ENCODE peak calls at places on chromosomes 1 and 21, in ten cellular contexts. N is AG09309, Q is LNCaP clone FGC, P is fibroblast of lung, T is fibroblast of the aortic adventitia, D is uterus, R is AG04450, M is GM10248, A is heart right ventricle, V is AG10803. B is an unnamed sample.

GRCh38 chr1:162372159-162373071 is 4.2 kb downstream of the SPATA46 start:
- DNase-seq in N (no peak), Q (no peak), P (no peak), T (no peak), D (no peak), R (no peak), M (no peak), A (no peak), V (no peak), B (no peak)

GRCh38 chr1:248372394-248372793 is 3.2 kb upstream of the OR2T6 start:
- DNase-seq in N (no peak), Q (no peak), P (no peak), T (no peak), D (no peak), R (no peak), M (no peak), A (no peak), V (no peak), B (no peak)

GRCh38 chr1:3541930-3542329 is 69.4 kb downstream of the MEGF6 start:
- DNase-seq in N (no peak), Q (no peak), P (no peak), T (peak), D (peak), R (no peak), M (no peak), A (no peak), V (no peak), B (no peak)

GRCh38 chr21:31457675-31458074 is 113.6 kb upstream of the TIAM1 start:
- DNase-seq in N (no peak), Q (no peak), P (no peak), T (no peak), D (no peak), R (no peak), M (no peak), A (no peak), V (no peak), B (no peak)

GRCh38 chr1:216221260-216221700 is 202.0 kb downstream of the USH2A start:
- DNase-seq in N (peak), Q (peak), P (peak), T (peak), D (no peak), R (peak), M (peak), A (no peak), V (peak), B (no peak)

GRCh38 chr1:163467291-163467690 is 145.5 kb downstream of the NUF2 start:
- DNase-seq in N (no peak), Q (no peak), P (no peak), T (no peak), D (no peak), R (no peak), M (no peak), A (no peak), V (no peak), B (no peak)

GRCh38 chr1:30635386-30635975 is 87.9 kb downstream of the MATN1 start:
- DNase-seq in N (no peak), Q (no peak), P (no peak), T (no peak), D (no peak), R (no peak), M (no peak), A (no peak), V (no peak), B (no peak)

GRCh38 chr1:159856576-159856975 is 5.9 kb downstream of the VSIG8 start:
- DNase-seq in N (no peak), Q (no peak), P (no peak), T (no peak), D (no peak), R (no peak), M (no peak), A (no peak), V (no peak), B (no peak)

GRCh38 chr1:204335533-204335932 is 24.2 kb downstream of the PLEKHA6 start:
- DNase-seq in N (no peak), Q (no peak), P (no peak), T (no peak), D (no peak), R (no peak), M (no peak), A (no peak), V (no peak), B (no peak)

GRCh38 chr1:29465755-29466154 is 229.4 kb downstream of the PTPRU start:
- DNase-seq in N (no peak), Q (no peak), P (peak), T (peak), D (no peak), R (peak), M (no peak), A (no peak), V (peak), B (no peak)

GRCh38 chr1:243917177-243917862 is 67.3 kb upstream of the AKT3 start:
- DNase-seq in N (peak), Q (no peak), P (peak), T (peak), D (peak), R (peak), M (peak), A (peak), V (peak), B (no peak)

GRCh38 chr1:199149591-199149990 is 510.8 kb downstream of the PTPRC start:
- DNase-seq in N (no peak), Q (no peak), P (no peak), T (no peak), D (no peak), R (no peak), M (no peak), A (no peak), V (no peak), B (no peak)

GRCh38 chr1:63827411-63828321 is 53.8 kb downstream of the ROR1 start:
- DNase-seq in N (no peak), Q (no peak), P (peak), T (peak), D (no peak), R (no peak), M (no peak), A (no peak), V (peak), B (no peak)

GRCh38 chr1:84356881-84357280 is 41.4 kb upstream of the DNASE2B start:
- DNase-seq in N (no peak), Q (no peak), P (peak), T (no peak), D (no peak), R (no peak), M (no peak), A (no peak), V (no peak), B (no peak)

GRCh38 chr1:199357591-199357990 is 669.9 kb upstream of the NR5A2 start:
- DNase-seq in N (no peak), Q (no peak), P (no peak), T (peak), D (no peak), R (no peak), M (no peak), A (no peak), V (no peak), B (no peak)

GRCh38 chr1:219206350-219206749 is 32.7 kb downstream of the LYPLAL1 start:
- DNase-seq in N (no peak), Q (no peak), P (no peak), T (no peak), D (no peak), R (no peak), M (no peak), A (no peak), V (no peak), B (no peak)

GRCh38 chr1:51690285-51690961 is 73.5 kb downstream of the OSBPL9 start:
- DNase-seq in N (peak), Q (peak), P (peak), T (peak), D (no peak), R (peak), M (no peak), A (no peak), V (peak), B (no peak)

GRCh38 chr1:161081519-161081918 is 7.8 kb downstream of the NECTIN4 start:
- DNase-seq in N (no peak), Q (no peak), P (no peak), T (no peak), D (no peak), R (no peak), M (no peak), A (no peak), V (no peak), B (no peak)

GRCh38 chr1:236315518-236315917 is 33.8 kb upstream of the ERO1B start:
- DNase-seq in N (no peak), Q (no peak), P (no peak), T (no peak), D (no peak), R (no peak), M (no peak), A (no peak), V (no peak), B (no peak)

GRCh38 chr1:62407398-62408009 is 29.3 kb upstream of the USP1 start:
- DNase-seq in N (peak), Q (no peak), P (peak), T (peak), D (no peak), R (peak), M (peak), A (no peak), V (peak), B (no peak)

GRCh38 chr1:12174789-12175455 is 8.1 kb downstream of the TNFRSF1B start:
- DNase-seq in N (no peak), Q (no peak), P (no peak), T (no peak), D (peak), R (no peak), M (no peak), A (peak), V (no peak), B (no peak)
- TF ChIP-seq CTCF in N (no peak), Q (no peak), P (no peak), T (no peak), D (no peak), R (no peak), M (no peak), A (no peak), V (no peak), B (no peak)

DNA sequence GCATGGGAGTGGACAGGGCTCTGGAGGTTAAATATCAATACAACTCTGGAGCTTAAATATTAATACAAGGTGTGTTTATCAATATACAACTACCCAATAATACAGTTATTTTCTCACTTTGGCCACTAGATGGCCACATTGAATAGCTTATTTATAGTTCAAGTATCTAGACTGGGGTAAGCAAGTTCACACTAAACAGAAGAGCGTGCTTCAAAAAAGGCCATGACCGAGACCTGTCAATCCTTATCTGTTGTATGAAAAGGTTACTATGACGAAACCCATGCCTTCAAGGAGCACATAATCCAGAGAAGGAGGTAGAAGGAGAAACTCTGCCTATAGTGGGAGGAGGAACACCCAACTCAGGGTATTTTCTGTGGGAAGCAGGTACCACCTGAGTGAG is 29.1 kb downstream of the CHML start:
- DNase-seq in N (peak), Q (peak), P (peak), T (peak), D (no peak), R (no peak), M (peak), A (no peak), V (peak), B (no peak)
- TF ChIP-seq CTCF in N (peak), Q (peak), P (peak), T (peak), D (peak), R (peak), M (peak), A (peak), V (peak), B (peak)

DNA sequence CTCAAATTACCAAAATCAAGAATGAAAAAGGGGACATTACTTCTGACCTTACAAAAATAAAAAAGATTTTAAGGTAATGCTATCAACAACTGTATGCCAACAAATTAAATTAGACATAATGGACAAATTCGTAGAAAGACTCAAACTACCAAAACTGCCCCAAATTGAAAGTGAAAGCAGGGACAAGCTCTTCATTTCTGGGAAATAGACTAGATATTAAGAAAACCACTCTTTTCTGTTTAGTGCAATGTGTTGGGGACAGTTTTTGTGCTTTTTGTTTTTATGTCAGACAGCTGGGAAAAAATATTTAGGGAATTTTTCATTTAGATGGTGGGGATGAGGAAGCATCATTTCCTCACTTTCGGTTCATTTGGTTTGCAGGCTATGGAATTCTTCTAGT is 4.9 kb upstream of the GBP1 start:
- DNase-seq in N (no peak), Q (no peak), P (peak), T (peak), D (no peak), R (no peak), M (no peak), A (no peak), V (no peak), B (no peak)
- TF ChIP-seq CTCF in N (no peak), Q (no peak), P (no peak), T (no peak), D (no peak), R (no peak), M (no peak), A (no peak), V (no peak), B (no peak)

GRCh38 chr1:221741364-221741970 is 422 bp downstream of the DUSP10 start:
- DNase-seq in N (no peak), Q (peak), P (no peak), T (no peak), D (peak), R (no peak), M (peak), A (no peak), V (peak), B (no peak)

GRCh38 chr1:221741971-221742554 is at the start of gene DUSP10:
- DNase-seq in N (peak), Q (peak), P (peak), T (peak), D (peak), R (peak), M (peak), A (peak), V (peak), B (peak)

GRCh38 chr1:221740941-221741363 is 937 bp downstream of the DUSP10 start:
- DNase-seq in N (no peak), Q (no peak), P (no peak), T (no peak), D (no peak), R (no peak), M (no peak), A (no peak), V (no peak), B (no peak)

GRCh38 chr1:221743416-221744208 is 1.7 kb upstream of the DUSP10 start:
- DNase-seq in N (no peak), Q (no peak), P (no peak), T (no peak), D (no peak), R (no peak), M (peak), A (no peak), V (no peak), B (no peak)

DNA sequence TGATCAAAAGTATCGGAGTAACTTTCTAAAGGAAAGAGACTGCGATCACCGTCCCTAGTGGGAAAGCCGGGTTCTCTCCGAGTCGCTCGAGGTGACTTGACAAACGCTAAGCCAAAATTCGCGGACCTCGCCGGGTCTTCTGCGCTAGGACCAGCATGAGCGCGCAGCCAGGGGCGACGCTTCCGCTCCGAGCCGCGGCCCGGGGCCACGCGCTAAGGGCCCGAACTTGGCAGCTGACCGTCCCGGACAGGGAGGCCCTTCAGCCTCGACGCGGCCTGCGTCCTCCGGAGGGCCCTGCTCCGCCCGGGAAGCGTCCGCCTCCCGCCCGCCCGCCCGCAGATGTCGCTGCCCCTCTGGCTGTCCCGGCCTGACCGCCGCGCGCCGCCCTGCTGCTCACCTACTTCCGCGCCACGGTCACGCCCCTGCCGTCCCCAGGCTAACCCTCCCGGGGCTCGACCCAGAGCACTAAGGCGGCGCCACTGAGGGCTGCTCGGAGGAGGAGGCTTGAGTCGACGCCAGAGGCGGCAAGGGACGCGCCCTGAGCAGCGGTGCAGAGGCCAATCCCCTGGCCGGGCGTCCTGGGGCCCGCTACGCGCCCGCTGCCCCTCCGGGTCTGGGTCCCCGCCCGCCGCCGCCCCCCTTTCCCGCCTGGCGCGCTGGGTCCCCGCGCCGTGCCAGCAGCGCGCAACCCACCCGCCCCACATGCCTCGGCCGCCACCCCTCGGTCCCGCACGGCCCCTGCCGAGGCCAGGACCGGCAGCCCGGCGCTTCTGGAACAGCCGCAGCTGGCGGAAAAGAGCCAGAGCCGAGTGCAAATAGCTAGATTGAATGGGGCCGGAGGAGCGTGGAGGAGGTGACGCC is 896 bp upstream of the DUSP10 start:
- DNase-seq in N (no peak), Q (peak), P (peak), T (peak), D (peak), R (no peak), M (peak), A (peak), V (peak), B (no peak)
- TF ChIP-seq CTCF in N (no peak), Q (peak), P (no peak), T (no peak), D (no peak), R (no peak), M (no peak), A (peak), V (peak), B (no peak)

GRCh38 chr1:46691997-46692790 is 20.5 kb downstream of the TEX38 start:
- DNase-seq in N (no peak), Q (no peak), P (peak), T (peak), D (no peak), R (no peak), M (no peak), A (peak), V (peak), B (no peak)
- TF ChIP-seq CTCF in N (peak), Q (no peak), P (no peak), T (peak), D (no peak), R (peak), M (no peak), A (no peak), V (peak), B (no peak)

DNA sequence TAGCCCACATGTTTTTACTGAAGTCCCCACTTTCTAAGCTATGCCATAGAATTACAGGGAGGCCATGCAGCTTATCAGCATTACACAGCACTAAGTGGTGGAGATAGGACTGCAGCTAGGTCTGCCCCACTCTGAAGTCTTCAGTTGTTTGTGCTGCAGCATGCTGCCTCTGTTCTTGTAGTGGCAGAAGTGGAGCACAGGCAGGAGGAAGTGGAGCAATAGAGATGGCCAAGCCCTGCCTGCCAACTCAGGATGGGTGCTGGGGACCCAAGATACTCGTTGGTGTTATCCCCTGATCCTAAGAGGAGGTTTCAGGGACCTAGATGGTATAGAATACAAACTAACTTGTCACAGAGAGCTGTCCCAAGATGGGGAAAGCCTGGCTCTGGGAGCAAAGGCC is 12.9 kb downstream of the MRPL37 start:
- DNase-seq in N (no peak), Q (no peak), P (no peak), T (no peak), D (no peak), R (no peak), M (no peak), A (no peak), V (no peak), B (no peak)
- TF ChIP-seq CTCF in N (no peak), Q (no peak), P (no peak), T (no peak), D (no peak), R (no peak), M (no peak), A (no peak), V (no peak), B (no peak)

GRCh38 chr1:18320051-18320450 is 160.7 kb upstream of the KLHDC7A start:
- DNase-seq in N (no peak), Q (peak), P (no peak), T (no peak), D (no peak), R (no peak), M (no peak), A (no peak), V (no peak), B (no peak)
- TF ChIP-seq CTCF in N (no peak), Q (no peak), P (no peak), T (no peak), D (no peak), R (no peak), M (no peak), A (no peak), V (no peak), B (no peak)

GRCh38 chr1:14822493-14822892 is 224.0 kb downstream of the KAZN start:
- DNase-seq in N (peak), Q (no peak), P (no peak), T (no peak), D (no peak), R (no peak), M (no peak), A (no peak), V (no peak), B (no peak)

GRCh38 chr1:14825396-14825795 is 226.9 kb downstream of the KAZN start:
- DNase-seq in N (no peak), Q (no peak), P (no peak), T (no peak), D (no peak), R (no peak), M (no peak), A (no peak), V (no peak), B (no peak)

GRCh38 chr1:14826172-14826636 is 227.7 kb downstream of the KAZN start:
- DNase-seq in N (peak), Q (no peak), P (peak), T (peak), D (peak), R (peak), M (no peak), A (no peak), V (peak), B (no peak)

GRCh38 chr1:14822996-14823395 is 224.5 kb downstream of the KAZN start:
- DNase-seq in N (no peak), Q (no peak), P (no peak), T (no peak), D (no peak), R (no peak), M (no peak), A (no peak), V (no peak), B (no peak)

DNA sequence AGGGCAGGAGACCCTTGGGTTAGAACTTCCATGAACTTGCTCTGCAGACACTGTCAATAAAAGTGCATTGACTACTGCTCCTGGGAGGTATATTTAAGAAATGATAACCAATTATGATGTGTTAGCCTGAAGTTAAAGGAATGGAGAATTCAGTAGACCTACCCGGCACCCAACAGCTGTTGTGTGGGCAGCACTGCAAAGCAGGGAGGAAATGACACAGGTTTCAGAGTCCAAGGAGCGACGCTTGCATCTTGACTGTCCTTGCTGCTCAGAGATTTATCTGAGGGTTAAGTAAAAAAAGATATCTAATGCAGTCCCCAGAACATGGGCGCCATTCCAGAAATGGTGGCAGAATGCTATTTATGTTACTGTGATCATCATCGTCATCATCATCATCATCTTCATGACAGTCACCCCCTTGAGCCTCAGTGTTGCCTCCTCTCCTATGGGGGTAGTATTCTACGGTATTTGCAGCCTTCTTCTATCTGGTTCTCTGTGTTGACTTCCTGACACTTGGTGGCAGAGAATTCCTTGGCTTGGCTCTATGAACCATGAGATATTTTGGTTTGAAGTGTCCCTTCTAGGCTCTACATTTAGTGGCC is 225.9 kb downstream of the KAZN start:
- DNase-seq in N (no peak), Q (no peak), P (no peak), T (no peak), D (no peak), R (no peak), M (no peak), A (no peak), V (no peak), B (no peak)
- TF ChIP-seq CTCF in N (no peak), Q (no peak), P (no peak), T (no peak), D (no peak), R (no peak), M (no peak), A (no peak), V (no peak), B (no peak)

B was measured in omental fat pad.